ENCODE peak calls at places on chromosomes 13 and 19, in six cellular contexts. R is CD8-positive, alpha-beta T cell; A is AG04450; T is GM10248; H is body of pancreas; P is left ventricle myocardium inferior. Y is an unnamed sample.
A peak's percentile ranks its signal among the peaks of the same experiment; 100 is the strongest.

GRCh38 chr19:51325161-51325979 is 13.9 kb downstream of the IGLON5 start:
- DNase-seq in A (no peak), T (no peak), H (no peak), P (no peak), R (peak; percentile 39), Y (no peak)

GRCh38 chr19:2609389-2610116 is 92.9 kb downstream of the GNG7 start:
- DNase-seq in P (peak; percentile 7), A (no peak), R (no peak), T (no peak), H (peak; percentile 1), Y (no peak)

GRCh38 chr13:111941845-111942447 is 125.0 kb upstream of the SOX1 start:
- DNase-seq in T (no peak), R (no peak), P (no peak), H (no peak), A (no peak), Y (no peak)

GRCh38 chr19:13122980-13123957 is 5.2 kb downstream of the NACC1 start:
- DNase-seq in R (no peak), P (no peak), H (no peak), T (no peak), A (no peak), Y (no peak)

GRCh38 chr19:10643968-10644290 is 10.2 kb upstream of the ILF3 start:
- DNase-seq in T (no peak), R (no peak), P (no peak), H (no peak), A (no peak), Y (no peak)

GRCh38 chr19:9149976-9150375 is 9.8 kb downstream of the ZNF317 start:
- DNase-seq in A (no peak), T (no peak), H (no peak), R (no peak), P (no peak), Y (no peak)

GRCh38 chr13:76489299-76489698 is 396.9 kb downstream of the KCTD12 start:
- DNase-seq in P (no peak), A (no peak), R (no peak), H (no peak), T (no peak), Y (no peak)

GRCh38 chr13:35502456-35502855 is 26.0 kb upstream of the MAB21L1 start:
- DNase-seq in T (no peak), R (no peak), A (no peak), P (no peak), H (no peak), Y (no peak)

GRCh38 chr19:52397310-52398090 is at the start of gene ZNF528:
- DNase-seq in T (peak; percentile 93), P (peak; percentile 97), R (peak; percentile 94), H (peak; percentile 96), A (peak; percentile 88), Y (no peak)

GRCh38 chr13:52371736-52372247 is 34.2 kb downstream of the THSD1 start:
- DNase-seq in T (no peak), H (no peak), A (no peak), P (no peak), R (no peak), Y (no peak)

GRCh38 chr19:53308339-53308811 is 25.2 kb upstream of the ZNF845 start:
- DNase-seq in A (no peak), H (peak; percentile 3), P (peak; percentile 16), T (no peak), R (no peak), Y (peak; percentile 26)

GRCh38 chr19:5466814-5467291 is 11.6 kb downstream of the ZNRF4 start:
- DNase-seq in R (no peak), T (no peak), P (peak; percentile 49), H (no peak), A (no peak), Y (no peak)

GRCh38 chr19:41541990-41542584 is 33.9 kb upstream of the CEACAM21 start:
- DNase-seq in A (no peak), H (peak; percentile 67), R (peak; percentile 55), P (peak; percentile 56), T (no peak), Y (peak; percentile 24)

GRCh38 chr19:55654833-55655647 is at the start of gene U2AF2:
- DNase-seq in T (peak; percentile 95), P (peak; percentile 95), H (peak; percentile 96), R (peak; percentile 96), A (peak; percentile 84), Y (peak; percentile 94)

GRCh38 chr13:90956036-90956435 is 391.5 kb upstream of the MIR17HG start:
- DNase-seq in T (no peak), P (no peak), A (no peak), R (no peak), H (no peak), Y (no peak)

GRCh38 chr19:50311723-50312635 is 17.2 kb downstream of the KCNC3 start:
- DNase-seq in A (no peak), T (no peak), P (no peak), R (no peak), H (peak; percentile 20), Y (peak; percentile 52)

GRCh38 chr19:6070179-6071102 is 39.9 kb downstream of the RFX2 start:
- DNase-seq in P (no peak), R (no peak), A (no peak), T (no peak), H (no peak), Y (no peak)

GRCh38 chr19:15418112-15418587 is 638 bp downstream of the AKAP8L start:
- DNase-seq in P (no peak), T (no peak), R (no peak), H (peak; percentile 25), A (no peak), Y (no peak)

GRCh38 chr19:15304140-15304705 is 28.1 kb downstream of the BRD4 start:
- DNase-seq in H (no peak), A (no peak), R (no peak), P (peak; percentile 40), T (no peak), Y (no peak)

GRCh38 chr13:106418556-106418955 is 116.9 kb downstream of the EFNB2 start:
- DNase-seq in P (no peak), T (no peak), H (no peak), R (no peak), A (peak; percentile 46), Y (no peak)

GRCh38 chr19:42198676-42199439 is 18.6 kb downstream of the DEDD2 start:
- DNase-seq in A (no peak), R (peak; percentile 91), T (peak; percentile 84), H (no peak), P (no peak), Y (no peak)

GRCh38 chr13:111895896-111896821 is 170.8 kb upstream of the SOX1 start:
- DNase-seq in T (no peak), A (no peak), P (no peak), H (no peak), R (no peak), Y (no peak)

GRCh38 chr19:16420781-16421386 is 50.9 kb downstream of the EPS15L1 start:
- DNase-seq in R (no peak), A (no peak), P (peak; percentile 77), T (no peak), H (no peak), Y (no peak)

GRCh38 chr13:93235258-93236015 is 8.8 kb downstream of the GPC6 start:
- DNase-seq in H (no peak), T (no peak), A (no peak), R (no peak), P (no peak), Y (no peak)

GRCh38 chr13:43916828-43917227 is 37.1 kb downstream of the LACC1 start:
- DNase-seq in R (no peak), P (no peak), T (no peak), A (no peak), H (no peak), Y (no peak)

GRCh38 chr19:623974-624373 is 9.4 kb downstream of the POLRMT start:
- DNase-seq in T (no peak), R (no peak), P (no peak), H (no peak), A (peak; percentile 43), Y (no peak)

GRCh38 chr19:45168767-45169351 is 8.1 kb upstream of the NKPD1 start:
- DNase-seq in H (no peak), A (no peak), T (no peak), R (no peak), P (peak; percentile 13), Y (no peak)

GRCh38 chr19:51194527-51195315 is 30.2 kb upstream of the CD33 start:
- DNase-seq in H (no peak), A (no peak), R (no peak), T (no peak), P (no peak), Y (no peak)

GRCh38 chr19:5828661-5829566 is 10.6 kb downstream of the FUT6 start:
- DNase-seq in P (peak; percentile 40), T (peak; percentile 66), A (no peak), H (peak; percentile 49), R (peak; percentile 26), Y (no peak)

GRCh38 chr19:10655457-10656312 is 1.5 kb downstream of the ILF3 start:
- DNase-seq in T (no peak), P (no peak), H (peak; percentile 62), A (no peak), R (no peak), Y (no peak)

GRCh38 chr19:4542896-4543351 is 3.1 kb upstream of the LRG1 start:
- DNase-seq in P (no peak), T (no peak), A (no peak), H (no peak), R (no peak), Y (no peak)

GRCh38 chr19:35247526-35248309 is 1.1 kb upstream of the LSR start:
- DNase-seq in A (no peak), P (no peak), R (peak; percentile 59), T (peak; percentile 82), H (peak; percentile 96), Y (no peak)
- TF ChIP-seq CTCF in A (no peak), P (peak; percentile 47), R (peak; percentile 43), T (peak; percentile 52), H (peak; percentile 93), Y (peak; percentile 56)

GRCh38 chr19:48617146-48617937 is 1.6 kb downstream of the RPL18 start:
- DNase-seq in H (no peak), R (no peak), T (no peak), P (no peak), A (no peak), Y (no peak)
- TF ChIP-seq CTCF in H (no peak), R (no peak), T (no peak), P (no peak), A (no peak), Y (no peak)

GRCh38 chr19:19580417-19580816 is 38.1 kb downstream of the PBX4 start:
- DNase-seq in P (no peak), H (no peak), T (no peak), A (no peak), R (no peak), Y (no peak)

GRCh38 chr19:19579533-19580361 is 38.7 kb downstream of the PBX4 start:
- DNase-seq in A (no peak), T (no peak), P (no peak), H (no peak), R (no peak), Y (no peak)

GRCh38 chr19:19575411-19575810 is 37.3 kb downstream of the CILP2 start:
- DNase-seq in R (no peak), T (no peak), H (no peak), A (no peak), P (no peak), Y (no peak)

GRCh38 chr19:19581391-19581790 is 37.1 kb downstream of the PBX4 start:
- DNase-seq in A (no peak), P (no peak), R (no peak), H (no peak), T (no peak), Y (no peak)

GRCh38 chr19:19578241-19578640 is 40.2 kb downstream of the CILP2 start:
- DNase-seq in H (no peak), T (no peak), R (no peak), P (no peak), A (no peak), Y (no peak)
- TF ChIP-seq CTCF in H (no peak), T (no peak), R (no peak), P (no peak), A (no peak), Y (no peak)

GRCh38 chr13:23578411-23579071 is 8.3 kb downstream of the TNFRSF19 start:
- DNase-seq in T (peak; percentile 74), R (peak; percentile 60), P (peak; percentile 82), H (peak; percentile 84), A (peak; percentile 37), Y (peak; percentile 51)
- TF ChIP-seq CTCF in T (peak; percentile 61), R (peak; percentile 28), P (peak; percentile 74), H (peak; percentile 81), A (peak; percentile 65), Y (peak; percentile 69)